ENCODE peak calls at places on chromosomes 3 and 15, in six cellular contexts. One of them, this sample, is unnamed.

GRCh38 chr15:39497016-39497758 is 83.7 kb upstream of the THBS1 start:
- DNase-seq in stimulated activated CD4-positive, alpha-beta T cell treated with anti-CD3 and anti-CD28 coated beads, Interleukin-1b, Interleukin-23, amount 100 ng/mL, for 24 hours: no peak
- DNase-seq in RWPE1: no peak
- DNase-seq in K562: no peak
- DNase-seq in endothelial cell: no peak
- DNase-seq in GM06990: no peak
- DNase-seq in this sample: no peak

GRCh38 chr3:127733781-127734180 is 61.0 kb downstream of the ABTB1 start:
- DNase-seq in stimulated activated CD4-positive, alpha-beta T cell treated with anti-CD3 and anti-CD28 coated beads, Interleukin-1b, Interleukin-23, amount 100 ng/mL, for 24 hours: no peak
- DNase-seq in GM06990: no peak
- DNase-seq in endothelial cell: no peak
- DNase-seq in K562: no peak
- DNase-seq in RWPE1: no peak
- DNase-seq in this sample: no peak

GRCh38 chr15:62344806-62345539 is 179.9 kb upstream of the C2CD4B start:
- DNase-seq in endothelial cell: peak
- DNase-seq in K562: peak
- DNase-seq in GM06990: peak
- DNase-seq in RWPE1: peak
- DNase-seq in stimulated activated CD4-positive, alpha-beta T cell treated with anti-CD3 and anti-CD28 coated beads, Interleukin-1b, Interleukin-23, amount 100 ng/mL, for 24 hours: peak
- DNase-seq in this sample: peak

GRCh38 chr3:127455541-127456450 is 134.7 kb downstream of the TPRA1 start:
- DNase-seq in endothelial cell: peak
- DNase-seq in RWPE1: peak
- DNase-seq in GM06990: peak
- DNase-seq in K562: peak
- DNase-seq in stimulated activated CD4-positive, alpha-beta T cell treated with anti-CD3 and anti-CD28 coated beads, Interleukin-1b, Interleukin-23, amount 100 ng/mL, for 24 hours: peak
- DNase-seq in this sample: peak

GRCh38 chr3:71902258-71903128 is 117.5 kb upstream of the PROK2 start:
- DNase-seq in stimulated activated CD4-positive, alpha-beta T cell treated with anti-CD3 and anti-CD28 coated beads, Interleukin-1b, Interleukin-23, amount 100 ng/mL, for 24 hours: no peak
- DNase-seq in GM06990: no peak
- DNase-seq in endothelial cell: no peak
- DNase-seq in K562: no peak
- DNase-seq in RWPE1: no peak
- DNase-seq in this sample: no peak

GRCh38 chr3:24683090-24683489 is 188.4 kb upstream of the THRB start:
- DNase-seq in K562: no peak
- DNase-seq in RWPE1: no peak
- DNase-seq in stimulated activated CD4-positive, alpha-beta T cell treated with anti-CD3 and anti-CD28 coated beads, Interleukin-1b, Interleukin-23, amount 100 ng/mL, for 24 hours: no peak
- DNase-seq in GM06990: no peak
- DNase-seq in endothelial cell: no peak
- DNase-seq in this sample: no peak

GRCh38 chr3:169822540-169822939 is 9.8 kb upstream of the LRRC34 start:
- DNase-seq in GM06990: no peak
- DNase-seq in K562: no peak
- DNase-seq in RWPE1: no peak
- DNase-seq in endothelial cell: no peak
- DNase-seq in stimulated activated CD4-positive, alpha-beta T cell treated with anti-CD3 and anti-CD28 coated beads, Interleukin-1b, Interleukin-23, amount 100 ng/mL, for 24 hours: no peak
- DNase-seq in this sample: no peak

GRCh38 chr3:100537646-100538338 is 45.4 kb downstream of the TMEM45A start:
- DNase-seq in K562: no peak
- DNase-seq in stimulated activated CD4-positive, alpha-beta T cell treated with anti-CD3 and anti-CD28 coated beads, Interleukin-1b, Interleukin-23, amount 100 ng/mL, for 24 hours: no peak
- DNase-seq in RWPE1: no peak
- DNase-seq in endothelial cell: no peak
- DNase-seq in GM06990: no peak
- DNase-seq in this sample: no peak

GRCh38 chr3:23865595-23866396 is 51.0 kb downstream of the NKIRAS1 start:
- DNase-seq in stimulated activated CD4-positive, alpha-beta T cell treated with anti-CD3 and anti-CD28 coated beads, Interleukin-1b, Interleukin-23, amount 100 ng/mL, for 24 hours: no peak
- DNase-seq in GM06990: peak
- DNase-seq in K562: no peak
- DNase-seq in RWPE1: no peak
- DNase-seq in endothelial cell: peak
- DNase-seq in this sample: no peak

This sample was measured in effector CD4-positive, alpha-beta T cell.